ENCODE peak calls at places on chromosomes 7 and 10, in five cellular contexts. N is Calu3, D is brain microvascular endothelial cell, H is MM.1S, O is omental fat pad. L is an unnamed sample.

GRCh38 chr7:112306903-112307302 is 100.4 kb downstream of the ZNF277 start:
- DNase-seq in N (no peak), D (no peak), O (no peak), H (no peak), L (no peak)

GRCh38 chr7:8321312-8321711 is 59.3 kb upstream of the ICA1 start:
- DNase-seq in H (no peak), O (no peak), D (no peak), N (no peak), L (no peak)

GRCh38 chr7:30252885-30253795 is 31.3 kb upstream of the ZNRF2 start:
- DNase-seq in N (peak; percentile 73), H (no peak), D (peak; percentile 31), O (no peak), L (peak; percentile 80)

GRCh38 chr10:16690417-16690816 is 126.8 kb downstream of the RSU1 start:
- DNase-seq in H (no peak), D (no peak), N (no peak), O (no peak), L (no peak)

GRCh38 chr10:54363390-54363789 is 437.6 kb downstream of the PCDH15 start:
- DNase-seq in H (peak; percentile 28), N (no peak), D (no peak), O (no peak), L (no peak)

GRCh38 chr7:27031289-27032172 is 64.3 kb downstream of the HOXA1 start:
- DNase-seq in H (peak; percentile 62), N (no peak), D (peak; percentile 41), O (no peak), L (no peak)

GRCh38 chr10:113007343-113007771 is 57.3 kb downstream of the TCF7L2 start:
- DNase-seq in N (no peak), H (peak; percentile 40), D (no peak), O (no peak), L (no peak)

GRCh38 chr7:116443646-116444045 is 55.9 kb upstream of the CAV2 start:
- DNase-seq in O (no peak), D (no peak), H (no peak), N (no peak), L (no peak)

GRCh38 chr7:41029072-41029492 is 673.8 kb downstream of the INHBA start:
- DNase-seq in H (no peak), D (peak; percentile 99), O (no peak), N (peak; percentile 67), L (peak; percentile 29)

GRCh38 chr7:46319841-46320240 is 398.8 kb upstream of the IGFBP3 start:
- DNase-seq in H (no peak), O (no peak), D (peak; percentile 18), N (no peak), L (no peak)

GRCh38 chr10:73894245-73894971 is 16.5 kb upstream of the PLAU start:
- DNase-seq in H (no peak), N (no peak), O (no peak), D (peak; percentile 82), L (no peak)

GRCh38 chr7:158829342-158830210 is at the start of gene ESYT2:
- DNase-seq in H (peak; percentile 99), D (peak; percentile 95), N (peak; percentile 99), O (peak; percentile 95), L (peak; percentile 100)

GRCh38 chr10:68463365-68464093 is 8.2 kb downstream of the DNA2 start:
- DNase-seq in O (no peak), N (no peak), D (no peak), H (no peak), L (no peak)

GRCh38 chr7:101557978-101558741 is 70.9 kb downstream of the MYL10 start:
- DNase-seq in O (no peak), D (no peak), H (no peak), N (no peak), L (no peak)

GRCh38 chr10:36538945-36539586 is 586.3 kb upstream of the ANKRD30A start:
- DNase-seq in N (no peak), H (no peak), O (no peak), D (peak; percentile 77), L (no peak)

GRCh38 chr10:74008212-74008731 is 10.4 kb downstream of the VCL start:
- DNase-seq in O (no peak), H (peak; percentile 75), N (no peak), D (no peak), L (no peak)

GRCh38 chr7:143216151-143216550 is 5.7 kb upstream of the TAS2R40 start:
- DNase-seq in O (no peak), D (peak; percentile 83), N (no peak), H (no peak), L (no peak)

GRCh38 chr10:22246680-22247391 is 29.0 kb upstream of the EBLN1 start:
- DNase-seq in N (peak; percentile 41), H (no peak), O (no peak), D (peak; percentile 58), L (peak; percentile 2)

GRCh38 chr10:7971949-7972348 is 82.5 kb upstream of the GATA3 start:
- DNase-seq in N (no peak), O (no peak), D (no peak), H (no peak), L (no peak)

GRCh38 chr7:107594961-107595737 is 15.1 kb downstream of the BCAP29 start:
- DNase-seq in O (no peak), N (no peak), H (no peak), D (peak; percentile 86), L (peak; percentile 14)

GRCh38 chr7:53877688-53878087 is 664.5 kb upstream of the VSTM2A start:
- DNase-seq in D (no peak), N (no peak), H (no peak), O (no peak), L (no peak)

GRCh38 chr10:24457661-24458318 is 248.9 kb downstream of the KIAA1217 start:
- DNase-seq in O (no peak), N (peak; percentile 51), D (no peak), H (no peak), L (no peak)

GRCh38 chr10:86400705-86401587 is 34.4 kb upstream of the GRID1 start:
- DNase-seq in O (no peak), D (no peak), N (peak; percentile 47), H (peak; percentile 49), L (peak; percentile 59)

GRCh38 chr7:112377607-112378006 is 72.7 kb upstream of the IFRD1 start:
- DNase-seq in D (no peak), N (no peak), H (no peak), O (no peak), L (no peak)

GRCh38 chr10:52652431-52653220 is 120.0 kb downstream of the MBL2 start:
- DNase-seq in H (no peak), N (no peak), D (no peak), O (no peak), L (no peak)

GRCh38 chr10:79111846-79112614 is 43.3 kb downstream of the ZMIZ1 start:
- DNase-seq in D (no peak), N (no peak), O (no peak), H (no peak), L (no peak)

GRCh38 chr10:132943555-132944404 is 1.4 kb upstream of the CFAP46 start:
- DNase-seq in N (no peak), O (no peak), H (no peak), D (no peak), L (no peak)

GRCh38 chr7:149820622-149821190 is 17.5 kb upstream of the ZNF862 start:
- DNase-seq in D (no peak), O (no peak), N (no peak), H (no peak), L (no peak)

GRCh38 chr7:82317257-82317721 is 126.3 kb downstream of the CACNA2D1 start:
- DNase-seq in N (no peak), H (no peak), D (no peak), O (no peak), L (no peak)

GRCh38 chr7:11833431-11833830 is 1.4 kb upstream of the THSD7A start:
- DNase-seq in H (no peak), N (no peak), O (no peak), D (no peak), L (no peak)

GRCh38 chr7:75537731-75538130 is 45.6 kb downstream of the SPDYE5 start:
- DNase-seq in N (no peak), D (no peak), O (no peak), H (no peak), L (no peak)

GRCh38 chr7:2709553-2710165 is 21.7 kb downstream of the AMZ1 start:
- DNase-seq in D (no peak), N (peak; percentile 92), O (no peak), H (peak; percentile 94), L (peak; percentile 74)

GRCh38 chr7:69062020-69062760 is 536.1 kb upstream of the AUTS2 start:
- DNase-seq in N (no peak), H (no peak), O (no peak), D (no peak), L (no peak)

GRCh38 chr7:132373879-132374278 is 202.4 kb downstream of the PLXNA4 start:
- DNase-seq in D (no peak), N (no peak), O (no peak), H (no peak), L (no peak)

GRCh38 chr7:11548532-11548931 is 283.5 kb downstream of the THSD7A start:
- DNase-seq in H (no peak), D (no peak), O (no peak), N (no peak), L (no peak)

GRCh38 chr10:44966816-44967509 is 7.4 kb downstream of the RASSF4 start:
- DNase-seq in O (peak; percentile 4), H (no peak), D (no peak), N (no peak), L (peak; percentile 42)
- TF ChIP-seq CTCF in O (no peak), H (no peak), D (no peak), N (no peak), L (no peak)

GRCh38 chr10:88565072-88565471 is 18.0 kb downstream of the RNLS start:
- DNase-seq in N (no peak), O (no peak), D (no peak), H (peak; percentile 38), L (no peak)
- TF ChIP-seq CTCF in N (no peak), O (no peak), D (no peak), H (peak; percentile 51), L (peak; percentile 31)

GRCh38 chr7:106367018-106367420 is 82.2 kb upstream of the NAMPT start:
- DNase-seq in H (no peak), N (no peak), O (no peak), D (peak; percentile 14), L (no peak)
- TF ChIP-seq CTCF in H (peak; percentile 53), N (no peak), O (no peak), D (peak; percentile 63), L (no peak)

GRCh38 chr10:62692085-62692484 is 112.4 kb upstream of the ADO start:
- DNase-seq in O (no peak), H (no peak), D (no peak), N (no peak), L (no peak)
- TF ChIP-seq CTCF in O (no peak), H (no peak), D (no peak), N (no peak), L (no peak)

GRCh38 chr10:33212061-33212748 is 122.3 kb downstream of the NRP1 start:
- DNase-seq in O (no peak), N (no peak), H (no peak), D (no peak), L (no peak)
- TF ChIP-seq CTCF in O (no peak), N (no peak), H (no peak), D (no peak), L (no peak)